ENCODE peak calls at places on chromosome 19, in six cellular contexts. E, U, W, R, N and F are unnamed samples.

GRCh38 chr19:45772912-45773311 is 3.9 kb upstream of the SIX5 start:
- DNase-seq in R (no peak), E (no peak), N (no peak), U (no peak), W (no peak), F (no peak)

GRCh38 chr19:19098084-19098702 is 34.4 kb downstream of the SLC25A42 start:
- DNase-seq in R (no peak), U (no peak), E (no peak), W (no peak), N (no peak), F (no peak)

GRCh38 chr19:35045667-35046300 is 4.3 kb downstream of the HPN start:
- DNase-seq in R (no peak), U (peak), N (peak), E (no peak), W (peak), F (no peak)

GRCh38 chr19:51417107-51417806 is at the start of gene SIGLEC10:
- DNase-seq in R (no peak), N (no peak), U (no peak), W (no peak), E (no peak), F (no peak)

GRCh38 chr19:31330761-31331160 is 18.5 kb downstream of the TSHZ3 start:
- DNase-seq in R (no peak), E (no peak), U (no peak), W (no peak), N (no peak), F (no peak)

GRCh38 chr19:19280561-19280960 is 7.5 kb upstream of the TM6SF2 start:
- DNase-seq in R (no peak), N (no peak), W (no peak), U (no peak), E (no peak), F (no peak)

GRCh38 chr19:16026756-16027155 is 49.5 kb upstream of the TPM4 start:
- DNase-seq in U (no peak), E (no peak), W (no peak), R (no peak), N (no peak), F (no peak)

GRCh38 chr19:19591133-19591825 is 27.2 kb downstream of the PBX4 start:
- DNase-seq in U (peak), N (peak), E (no peak), W (peak), R (no peak), F (peak)

GRCh38 chr19:54029930-54030490 is 33.7 kb downstream of the VSTM1 start:
- DNase-seq in U (peak), R (no peak), N (peak), W (peak), E (peak), F (peak)

GRCh38 chr19:47356900-47357299 is 7.8 kb downstream of the DHX34 start:
- DNase-seq in N (no peak), U (no peak), W (no peak), R (no peak), E (no peak), F (no peak)

GRCh38 chr19:45403781-45404556 is 900 bp downstream of the PPP1R13L start:
- DNase-seq in N (no peak), R (no peak), W (peak), E (peak), U (peak), F (peak)